ENCODE peak calls at places on chromosome 16, in nine cellular contexts. One of them, this sample, is unnamed.

GRCh38 chr16:19935696-19936095 is 51.0 kb upstream of the GPRC5B start:
- DNase-seq in H1: no peak
- DNase-seq in tibial nerve: no peak
- DNase-seq in stomach: no peak
- DNase-seq in ovary: no peak
- DNase-seq in upper lobe of left lung: no peak
- DNase-seq in sigmoid colon: no peak
- DNase-seq in A549: no peak
- DNase-seq in transverse colon: no peak
- DNase-seq in this sample: no peak

GRCh38 chr16:68366062-68366461 is 55.2 kb downstream of the PRMT7 start:
- DNase-seq in A549: no peak
- DNase-seq in transverse colon: no peak
- DNase-seq in upper lobe of left lung: no peak
- DNase-seq in ovary: no peak
- DNase-seq in tibial nerve: no peak
- DNase-seq in sigmoid colon: no peak
- DNase-seq in H1: no peak
- DNase-seq in stomach: no peak
- DNase-seq in this sample: no peak

GRCh38 chr16:17379121-17379571 is 91.6 kb downstream of the XYLT1 start:
- DNase-seq in sigmoid colon: peak
- DNase-seq in transverse colon: peak
- DNase-seq in stomach: no peak
- DNase-seq in upper lobe of left lung: no peak
- DNase-seq in A549: no peak
- DNase-seq in tibial nerve: no peak
- DNase-seq in H1: no peak
- DNase-seq in ovary: no peak
- DNase-seq in this sample: no peak

GRCh38 chr16:17780181-17780580 is 309.4 kb upstream of the XYLT1 start:
- DNase-seq in H1: no peak
- DNase-seq in sigmoid colon: no peak
- DNase-seq in tibial nerve: no peak
- DNase-seq in ovary: no peak
- DNase-seq in upper lobe of left lung: no peak
- DNase-seq in stomach: no peak
- DNase-seq in A549: no peak
- DNase-seq in transverse colon: no peak
- DNase-seq in this sample: no peak

GRCh38 chr16:51343411-51343810 is 192.3 kb upstream of the SALL1 start:
- DNase-seq in A549: no peak
- DNase-seq in stomach: no peak
- DNase-seq in sigmoid colon: no peak
- DNase-seq in ovary: no peak
- DNase-seq in transverse colon: no peak
- DNase-seq in upper lobe of left lung: no peak
- DNase-seq in tibial nerve: no peak
- DNase-seq in H1: no peak
- DNase-seq in this sample: no peak

GRCh38 chr16:72501739-72502653 is 330.0 kb upstream of the PMFBP1 start:
- DNase-seq in A549: peak
- DNase-seq in transverse colon: peak
- DNase-seq in ovary: peak
- DNase-seq in stomach: peak
- DNase-seq in sigmoid colon: no peak
- DNase-seq in H1: no peak
- DNase-seq in tibial nerve: peak
- DNase-seq in upper lobe of left lung: no peak
- DNase-seq in this sample: no peak

GRCh38 chr16:86669937-86670772 is 91.8 kb downstream of the FOXL1 start:
- DNase-seq in A549: no peak
- DNase-seq in ovary: no peak
- DNase-seq in upper lobe of left lung: peak
- DNase-seq in tibial nerve: no peak
- DNase-seq in sigmoid colon: no peak
- DNase-seq in transverse colon: no peak
- DNase-seq in stomach: no peak
- DNase-seq in H1: no peak
- DNase-seq in this sample: no peak

GRCh38 chr16:24478401-24478800 is 61.0 kb upstream of the RBBP6 start:
- DNase-seq in A549: no peak
- DNase-seq in sigmoid colon: no peak
- DNase-seq in stomach: no peak
- DNase-seq in ovary: no peak
- DNase-seq in tibial nerve: no peak
- DNase-seq in transverse colon: no peak
- DNase-seq in upper lobe of left lung: no peak
- DNase-seq in H1: no peak
- DNase-seq in this sample: no peak

GRCh38 chr16:188674-189073 is 8.4 kb downstream of the HBQ1 start:
- DNase-seq in transverse colon: no peak
- DNase-seq in A549: no peak
- DNase-seq in ovary: no peak
- DNase-seq in H1: no peak
- DNase-seq in stomach: no peak
- DNase-seq in tibial nerve: no peak
- DNase-seq in sigmoid colon: no peak
- DNase-seq in upper lobe of left lung: no peak
- DNase-seq in this sample: no peak

GRCh38 chr16:75095204-75095621 is 21.4 kb downstream of the LDHD start:
- DNase-seq in upper lobe of left lung: no peak
- DNase-seq in ovary: no peak
- DNase-seq in stomach: no peak
- DNase-seq in tibial nerve: no peak
- DNase-seq in sigmoid colon: no peak
- DNase-seq in transverse colon: no peak
- DNase-seq in A549: no peak
- DNase-seq in H1: no peak
- DNase-seq in this sample: no peak

GRCh38 chr16:87641721-87642120 is 39.4 kb downstream of the JPH3 start:
- DNase-seq in stomach: no peak
- DNase-seq in tibial nerve: no peak
- DNase-seq in ovary: no peak
- DNase-seq in A549: no peak
- DNase-seq in sigmoid colon: no peak
- DNase-seq in upper lobe of left lung: no peak
- DNase-seq in transverse colon: no peak
- DNase-seq in H1: no peak
- DNase-seq in this sample: no peak

GRCh38 chr16:87201052-87201451 is 116.1 kb downstream of the C16orf95 start:
- DNase-seq in sigmoid colon: peak
- DNase-seq in upper lobe of left lung: no peak
- DNase-seq in transverse colon: peak
- DNase-seq in A549: peak
- DNase-seq in tibial nerve: peak
- DNase-seq in ovary: peak
- DNase-seq in stomach: no peak
- DNase-seq in H1: no peak
- DNase-seq in this sample: no peak

GRCh38 chr16:28844226-28844885 is 1.8 kb downstream of the TUFM start:
- DNase-seq in upper lobe of left lung: no peak
- DNase-seq in A549: no peak
- DNase-seq in ovary: no peak
- DNase-seq in sigmoid colon: no peak
- DNase-seq in tibial nerve: no peak
- DNase-seq in H1: no peak
- DNase-seq in transverse colon: no peak
- DNase-seq in stomach: no peak
- DNase-seq in this sample: no peak

GRCh38 chr16:28846933-28847273 is 755 bp upstream of the TUFM start:
- DNase-seq in sigmoid colon: no peak
- DNase-seq in A549: no peak
- DNase-seq in H1: no peak
- DNase-seq in stomach: no peak
- DNase-seq in ovary: no peak
- DNase-seq in upper lobe of left lung: no peak
- DNase-seq in transverse colon: no peak
- DNase-seq in tibial nerve: no peak
- DNase-seq in this sample: no peak

GRCh38 chr16:28843766-28844165 is 2.4 kb downstream of the TUFM start:
- DNase-seq in stomach: no peak
- DNase-seq in H1: no peak
- DNase-seq in tibial nerve: no peak
- DNase-seq in upper lobe of left lung: no peak
- DNase-seq in transverse colon: no peak
- DNase-seq in A549: no peak
- DNase-seq in ovary: no peak
- DNase-seq in sigmoid colon: no peak
- DNase-seq in this sample: no peak

GRCh38 chr16:28846080-28846932 is at the start of gene TUFM:
- DNase-seq in ovary: peak
- DNase-seq in H1: peak
- DNase-seq in A549: peak
- DNase-seq in upper lobe of left lung: peak
- DNase-seq in stomach: peak
- DNase-seq in transverse colon: peak
- DNase-seq in sigmoid colon: peak
- DNase-seq in tibial nerve: peak
- DNase-seq in this sample: peak

GRCh38 chr16:28845173-28846079 is 722 bp downstream of the TUFM start:
- DNase-seq in transverse colon: peak
- DNase-seq in ovary: no peak
- DNase-seq in A549: peak
- DNase-seq in upper lobe of left lung: peak
- DNase-seq in stomach: peak
- DNase-seq in tibial nerve: no peak
- DNase-seq in H1: peak
- DNase-seq in sigmoid colon: no peak
- DNase-seq in this sample: no peak
- TF ChIP-seq EP300 in transverse colon: no peak
- TF ChIP-seq EP300 in ovary: no peak
- TF ChIP-seq EP300 in A549: no peak
- TF ChIP-seq EP300 in upper lobe of left lung: no peak
- TF ChIP-seq EP300 in stomach: no peak
- TF ChIP-seq EP300 in tibial nerve: no peak
- TF ChIP-seq EP300 in H1: no peak
- TF ChIP-seq EP300 in sigmoid colon: no peak
- TF ChIP-seq EP300 in this sample: no peak

GRCh38 chr16:88974641-88975215 is 2.3 kb downstream of the CBFA2T3 start:
- DNase-seq in H1: no peak
- DNase-seq in A549: no peak
- DNase-seq in tibial nerve: no peak
- DNase-seq in upper lobe of left lung: no peak
- DNase-seq in stomach: no peak
- DNase-seq in sigmoid colon: no peak
- DNase-seq in transverse colon: no peak
- DNase-seq in ovary: no peak
- DNase-seq in this sample: no peak

GRCh38 chr16:88977028-88977844 is at the start of gene CBFA2T3:
- DNase-seq in A549: no peak
- DNase-seq in transverse colon: peak
- DNase-seq in ovary: peak
- DNase-seq in tibial nerve: peak
- DNase-seq in stomach: peak
- DNase-seq in H1: no peak
- DNase-seq in upper lobe of left lung: peak
- DNase-seq in sigmoid colon: peak
- DNase-seq in this sample: peak

GRCh38 chr16:88975511-88976061 is 1.4 kb downstream of the CBFA2T3 start:
- DNase-seq in transverse colon: no peak
- DNase-seq in upper lobe of left lung: peak
- DNase-seq in A549: no peak
- DNase-seq in ovary: no peak
- DNase-seq in H1: no peak
- DNase-seq in stomach: no peak
- DNase-seq in tibial nerve: no peak
- DNase-seq in sigmoid colon: no peak
- DNase-seq in this sample: no peak

GRCh38 chr16:88977845-88978607 is 1.0 kb upstream of the CBFA2T3 start:
- DNase-seq in ovary: no peak
- DNase-seq in A549: no peak
- DNase-seq in transverse colon: no peak
- DNase-seq in sigmoid colon: no peak
- DNase-seq in upper lobe of left lung: no peak
- DNase-seq in H1: no peak
- DNase-seq in stomach: no peak
- DNase-seq in tibial nerve: no peak
- DNase-seq in this sample: no peak

GRCh38 chr16:88976359-88977027 is 514 bp downstream of the CBFA2T3 start:
- DNase-seq in tibial nerve: no peak
- DNase-seq in stomach: no peak
- DNase-seq in A549: no peak
- DNase-seq in sigmoid colon: no peak
- DNase-seq in ovary: no peak
- DNase-seq in transverse colon: no peak
- DNase-seq in H1: no peak
- DNase-seq in upper lobe of left lung: no peak
- DNase-seq in this sample: no peak
- H3K4me3 ChIP-seq in tibial nerve: peak
- H3K4me3 ChIP-seq in stomach: peak
- H3K4me3 ChIP-seq in A549: no peak
- H3K4me3 ChIP-seq in sigmoid colon: no peak
- H3K4me3 ChIP-seq in ovary: no peak
- H3K4me3 ChIP-seq in transverse colon: no peak
- H3K4me3 ChIP-seq in H1: no peak
- H3K4me3 ChIP-seq in upper lobe of left lung: peak
- H3K4me3 ChIP-seq in this sample: peak

DNA sequence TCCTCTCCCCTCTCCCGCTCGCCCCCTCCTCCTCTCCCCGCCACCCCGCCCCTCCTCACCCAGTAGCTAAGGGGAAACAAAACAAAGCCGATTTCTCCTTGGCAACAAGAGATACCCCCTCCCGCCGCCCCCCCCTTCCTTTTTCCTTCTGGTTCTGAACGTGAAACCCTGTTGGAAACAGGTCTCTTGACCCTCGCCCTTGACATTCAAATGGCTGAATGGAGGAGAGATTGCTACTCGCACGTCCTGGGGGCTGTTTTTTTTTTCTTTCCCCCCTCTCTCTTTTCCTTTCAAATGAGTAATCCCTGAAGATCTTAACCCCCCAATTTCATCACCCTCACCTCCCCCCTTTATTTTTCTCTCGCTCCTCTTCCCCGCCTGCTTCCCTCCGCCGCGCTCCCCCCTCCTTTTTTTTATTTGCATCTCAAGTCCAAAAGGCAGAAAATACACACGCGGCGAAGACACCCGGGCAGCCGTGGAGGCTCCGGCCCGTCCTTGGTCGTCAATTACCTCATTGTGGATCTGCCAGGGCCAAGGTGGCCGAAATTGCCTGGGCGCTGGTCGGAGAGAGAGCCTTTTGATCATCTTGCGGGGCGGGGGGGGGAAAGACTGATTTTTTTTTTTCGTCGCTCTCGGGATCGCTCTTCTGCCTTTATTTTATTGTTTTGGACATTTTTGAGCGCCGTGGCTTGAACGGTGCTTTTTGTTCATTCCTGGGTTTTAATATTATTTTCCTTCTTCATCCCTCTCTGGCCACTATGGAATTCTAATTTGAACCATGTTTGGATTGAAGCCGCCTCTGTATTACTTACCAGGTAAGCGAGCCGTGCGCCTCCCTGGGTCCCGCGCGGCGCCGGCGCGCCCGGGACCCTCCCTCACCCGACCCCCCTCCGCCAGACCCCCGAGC is 57.3 kb upstream of the GSE1 start:
- DNase-seq in tibial nerve: peak
- DNase-seq in sigmoid colon: no peak
- DNase-seq in A549: peak
- DNase-seq in transverse colon: peak
- DNase-seq in stomach: peak
- DNase-seq in H1: no peak
- DNase-seq in upper lobe of left lung: peak
- DNase-seq in ovary: peak
- DNase-seq in this sample: no peak
- TF ChIP-seq EP300 in tibial nerve: no peak
- TF ChIP-seq EP300 in sigmoid colon: no peak
- TF ChIP-seq EP300 in A549: no peak
- TF ChIP-seq EP300 in transverse colon: no peak
- TF ChIP-seq EP300 in stomach: no peak
- TF ChIP-seq EP300 in H1: no peak
- TF ChIP-seq EP300 in upper lobe of left lung: no peak
- TF ChIP-seq EP300 in ovary: no peak
- TF ChIP-seq EP300 in this sample: no peak

GRCh38 chr16:1845985-1846384 is 19.0 kb downstream of the FAHD1 start:
- DNase-seq in sigmoid colon: no peak
- DNase-seq in A549: no peak
- DNase-seq in tibial nerve: no peak
- DNase-seq in stomach: no peak
- DNase-seq in transverse colon: no peak
- DNase-seq in ovary: no peak
- DNase-seq in H1: no peak
- DNase-seq in upper lobe of left lung: no peak
- DNase-seq in this sample: no peak
- H3K4me3 ChIP-seq in sigmoid colon: no peak
- H3K4me3 ChIP-seq in A549: no peak
- H3K4me3 ChIP-seq in tibial nerve: no peak
- H3K4me3 ChIP-seq in stomach: no peak
- H3K4me3 ChIP-seq in transverse colon: no peak
- H3K4me3 ChIP-seq in ovary: no peak
- H3K4me3 ChIP-seq in H1: no peak
- H3K4me3 ChIP-seq in upper lobe of left lung: no peak
- H3K4me3 ChIP-seq in this sample: no peak